ENCODE peak calls at places on chromosome 19, in seven cellular contexts. R is left ventricle myocardium inferior; E is RPMI7951; Q is OCI-M1; J is effector CD4-positive, alpha-beta T cell; H is tibial artery; V is posterior vena cava. W is an unnamed sample.

GRCh38 chr19:52959613-52960295 is 2.9 kb downstream of the ZNF816 start:
- DNase-seq in R (no peak), E (no peak), Q (no peak), J (no peak), H (no peak), V (no peak), W (no peak)

GRCh38 chr19:43507880-43508279 is 3.3 kb upstream of the PHLDB3 start:
- DNase-seq in R (no peak), E (no peak), Q (no peak), J (no peak), H (no peak), V (no peak), W (no peak)

GRCh38 chr19:47891923-47892666 is 6.0 kb upstream of the SULT2A1 start:
- DNase-seq in R (no peak), E (no peak), Q (peak; percentile 98), J (no peak), H (no peak), V (peak; percentile 24), W (peak; percentile 18)

GRCh38 chr19:49690656-49691242 is at the start of gene CPT1C:
- DNase-seq in R (peak; percentile 83), E (peak; percentile 58), Q (no peak), J (peak; percentile 33), H (peak; percentile 75), V (peak; percentile 92), W (no peak)

GRCh38 chr19:1223018-1223855 is 14.6 kb downstream of the CBARP start:
- DNase-seq in R (no peak), E (peak; percentile 43), Q (peak; percentile 3), J (no peak), H (no peak), V (no peak), W (no peak)

GRCh38 chr19:1266116-1266817 is 2.9 kb upstream of the CIRBP start:
- DNase-seq in R (peak; percentile 90), E (peak; percentile 96), Q (peak; percentile 81), J (peak; percentile 76), H (peak; percentile 73), V (peak; percentile 97), W (no peak)

GRCh38 chr19:41934849-41935374 is 6.7 kb upstream of the ERFL start:
- DNase-seq in R (peak; percentile 56), E (peak; percentile 61), Q (peak; percentile 87), J (peak; percentile 76), H (peak; percentile 59), V (no peak), W (no peak)

GRCh38 chr19:48963371-48964204 is 1.5 kb upstream of the FTL start:
- DNase-seq in R (peak; percentile 72), E (peak; percentile 84), Q (peak; percentile 81), J (peak; percentile 33), H (peak; percentile 82), V (peak; percentile 93), W (no peak)

GRCh38 chr19:11478167-11479089 is 2.4 kb downstream of the ELAVL3 start:
- DNase-seq in R (no peak), E (no peak), Q (no peak), J (no peak), H (no peak), V (no peak), W (no peak)

GRCh38 chr19:4152241-4152998 is 1.0 kb upstream of the CREB3L3 start:
- DNase-seq in R (no peak), E (no peak), Q (no peak), J (no peak), H (no peak), V (no peak), W (no peak)

GRCh38 chr19:18433039-18433691 is 4.8 kb downstream of the ISYNA1 start:
- DNase-seq in R (no peak), E (no peak), Q (no peak), J (no peak), H (no peak), V (no peak), W (no peak)

GRCh38 chr19:55306712-55307111 is 18.4 kb downstream of the TMEM150B start:
- DNase-seq in R (no peak), E (no peak), Q (no peak), J (no peak), H (no peak), V (no peak), W (no peak)